ENCODE peak calls at places on chromosomes 6 and 20, in four cellular contexts. L is upper lobe of left lung, P is amniotic stem cell, W is NCI-H524 treated with DMSO at 0.1 percent for 48 hours. Y is an unnamed sample.

GRCh38 chr6:154757352-154758095 is 24.3 kb downstream of the SCAF8 start:
- DNase-seq in W (no peak), P (no peak), L (no peak), Y (no peak)

GRCh38 chr6:106579281-106579680 is 50.0 kb downstream of the RTN4IP1 start:
- DNase-seq in W (no peak), L (no peak), P (no peak), Y (no peak)

GRCh38 chr6:153625089-153625488 is 414.0 kb upstream of the OPRM1 start:
- DNase-seq in W (no peak), L (no peak), P (no peak), Y (no peak)

GRCh38 chr6:57019434-57019833 is 27.1 kb upstream of the KIAA1586 start:
- DNase-seq in P (no peak), L (no peak), W (no peak), Y (no peak)

GRCh38 chr20:16803965-16804792 is 56.0 kb downstream of the OTOR start:
- DNase-seq in W (no peak), L (peak; percentile 45), P (peak; percentile 25), Y (peak; percentile 4)

GRCh38 chr6:30703821-30704220 is 13.0 kb upstream of the NRM start:
- DNase-seq in W (no peak), L (no peak), P (no peak), Y (no peak)

GRCh38 chr6:30557683-30557981 is 537 bp downstream of the PRR3 start:
- DNase-seq in L (no peak), P (peak; percentile 13), W (no peak), Y (no peak)

GRCh38 chr6:52407467-52407866 is 12.7 kb upstream of the EFHC1 start:
- DNase-seq in L (no peak), P (no peak), W (peak; percentile 10), Y (peak; percentile 10)

GRCh38 chr6:28600188-28600587 is 74.5 kb downstream of the GPX5 start:
- DNase-seq in P (no peak), L (no peak), W (no peak), Y (no peak)

GRCh38 chr20:3796477-3797225 is 541 bp downstream of the CDC25B start:
- DNase-seq in P (no peak), W (no peak), L (no peak), Y (no peak)

GRCh38 chr6:7978736-7979135 is 68.1 kb upstream of the TXNDC5 start:
- DNase-seq in W (no peak), P (no peak), L (no peak), Y (no peak)

GRCh38 chr20:8244637-8245036 is 112.6 kb downstream of the PLCB1 start:
- DNase-seq in P (peak; percentile 19), W (no peak), L (peak; percentile 29), Y (no peak)

GRCh38 chr6:166567107-166567506 is 19.4 kb downstream of the RAMACL start:
- DNase-seq in L (peak; percentile 15), P (peak; percentile 82), W (no peak), Y (no peak)

GRCh38 chr6:11094411-11094851 is 797 bp downstream of the SMIM13 start:
- DNase-seq in L (peak; percentile 51), W (no peak), P (no peak), Y (peak; percentile 32)

GRCh38 chr6:32369678-32370077 is 2.0 kb downstream of the TSBP1 start:
- DNase-seq in W (no peak), L (no peak), P (no peak), Y (no peak)

GRCh38 chr6:24864345-24864744 is 65.6 kb upstream of the ARMH2 start:
- DNase-seq in P (no peak), W (peak; percentile 45), L (no peak), Y (peak; percentile 80)

GRCh38 chr6:150025201-150025917 is at the start of gene RAET1L:
- DNase-seq in W (no peak), L (peak; percentile 32), P (peak; percentile 17), Y (no peak)

GRCh38 chr6:1029196-1029595 is 282.7 kb upstream of the FOXQ1 start:
- DNase-seq in W (peak; percentile 80), P (no peak), L (no peak), Y (peak; percentile 81)